ENCODE peak calls at places on chromosomes 11 and 22, in seven cellular contexts. One of them, this sample, is unnamed. For H3K27me3, the result is how much of the 10 kb centered on the place peaks cover.

GRCh38 chr22:46574438-46574992 is 37.1 kb upstream of the CELSR1 start:
- DNase-seq in transverse colon: peak
- DNase-seq in CD4-positive, alpha-beta memory T cell: no peak
- DNase-seq in stomach: no peak
- DNase-seq in CD8-positive, alpha-beta memory T cell: no peak
- DNase-seq in mammary epithelial cell: no peak
- DNase-seq in esophagus muscularis mucosa: no peak
- DNase-seq in this sample: no peak

GRCh38 chr22:37589607-37590006 is 9.7 kb upstream of the LGALS2 start:
- DNase-seq in transverse colon: no peak
- DNase-seq in CD4-positive, alpha-beta memory T cell: no peak
- DNase-seq in stomach: no peak
- DNase-seq in CD8-positive, alpha-beta memory T cell: no peak
- DNase-seq in mammary epithelial cell: no peak
- DNase-seq in esophagus muscularis mucosa: no peak
- DNase-seq in this sample: no peak

GRCh38 chr11:59511675-59512074 is 336 bp downstream of the OR4D9 start:
- DNase-seq in transverse colon: no peak
- DNase-seq in CD4-positive, alpha-beta memory T cell: no peak
- DNase-seq in stomach: no peak
- DNase-seq in CD8-positive, alpha-beta memory T cell: no peak
- DNase-seq in mammary epithelial cell: no peak
- DNase-seq in esophagus muscularis mucosa: no peak
- DNase-seq in this sample: no peak

GRCh38 chr11:59667812-59668187 is 1.0 kb downstream of the PATL1 start:
- DNase-seq in transverse colon: no peak
- DNase-seq in CD4-positive, alpha-beta memory T cell: no peak
- DNase-seq in stomach: no peak
- DNase-seq in CD8-positive, alpha-beta memory T cell: no peak
- DNase-seq in mammary epithelial cell: no peak
- DNase-seq in esophagus muscularis mucosa: no peak
- DNase-seq in this sample: peak

GRCh38 chr11:11602011-11602410 is 19.8 kb downstream of the GALNT18 start:
- DNase-seq in transverse colon: no peak
- DNase-seq in CD4-positive, alpha-beta memory T cell: no peak
- DNase-seq in stomach: no peak
- DNase-seq in CD8-positive, alpha-beta memory T cell: no peak
- DNase-seq in mammary epithelial cell: no peak
- DNase-seq in esophagus muscularis mucosa: peak
- DNase-seq in this sample: no peak

GRCh38 chr11:41456288-41456687 is 3.2 kb downstream of the LRRC4C start:
- DNase-seq in transverse colon: no peak
- DNase-seq in CD4-positive, alpha-beta memory T cell: no peak
- DNase-seq in stomach: no peak
- DNase-seq in CD8-positive, alpha-beta memory T cell: no peak
- DNase-seq in mammary epithelial cell: no peak
- DNase-seq in esophagus muscularis mucosa: no peak
- DNase-seq in this sample: no peak

GRCh38 chr22:49715450-49715849 is 112.2 kb downstream of the BRD1 start:
- DNase-seq in transverse colon: no peak
- DNase-seq in CD4-positive, alpha-beta memory T cell: no peak
- DNase-seq in stomach: no peak
- DNase-seq in CD8-positive, alpha-beta memory T cell: no peak
- DNase-seq in mammary epithelial cell: no peak
- DNase-seq in esophagus muscularis mucosa: no peak
- DNase-seq in this sample: no peak

GRCh38 chr11:22875869-22876473 is 15.7 kb upstream of the CCDC179 start:
- DNase-seq in transverse colon: peak
- DNase-seq in CD4-positive, alpha-beta memory T cell: peak
- DNase-seq in stomach: peak
- DNase-seq in CD8-positive, alpha-beta memory T cell: peak
- DNase-seq in mammary epithelial cell: peak
- DNase-seq in esophagus muscularis mucosa: no peak
- DNase-seq in this sample: peak

GRCh38 chr11:60121259-60121658 is 32.8 kb downstream of the MS4A2 start:
- DNase-seq in transverse colon: peak
- DNase-seq in CD4-positive, alpha-beta memory T cell: no peak
- DNase-seq in stomach: no peak
- DNase-seq in CD8-positive, alpha-beta memory T cell: no peak
- DNase-seq in mammary epithelial cell: no peak
- DNase-seq in esophagus muscularis mucosa: no peak
- DNase-seq in this sample: peak

GRCh38 chr11:2576116-2576515 is 123.7 kb downstream of the KCNQ1OT1 start:
- DNase-seq in transverse colon: peak
- DNase-seq in CD4-positive, alpha-beta memory T cell: peak
- DNase-seq in stomach: no peak
- DNase-seq in CD8-positive, alpha-beta memory T cell: no peak
- DNase-seq in mammary epithelial cell: no peak
- DNase-seq in esophagus muscularis mucosa: no peak
- DNase-seq in this sample: no peak

GRCh38 chr11:112058103-112058502 is 15.7 kb downstream of the PIH1D2 start:
- DNase-seq in transverse colon: no peak
- DNase-seq in CD4-positive, alpha-beta memory T cell: no peak
- DNase-seq in stomach: no peak
- DNase-seq in CD8-positive, alpha-beta memory T cell: no peak
- DNase-seq in mammary epithelial cell: no peak
- DNase-seq in esophagus muscularis mucosa: no peak
- DNase-seq in this sample: no peak

GRCh38 chr11:115191761-115192160 is 312.5 kb downstream of the CADM1 start:
- DNase-seq in transverse colon: no peak
- DNase-seq in CD4-positive, alpha-beta memory T cell: no peak
- DNase-seq in stomach: no peak
- DNase-seq in CD8-positive, alpha-beta memory T cell: no peak
- DNase-seq in mammary epithelial cell: no peak
- DNase-seq in esophagus muscularis mucosa: no peak
- DNase-seq in this sample: no peak

GRCh38 chr11:15341587-15341986 is 226.9 kb downstream of the INSC start:
- DNase-seq in transverse colon: no peak
- DNase-seq in CD4-positive, alpha-beta memory T cell: no peak
- DNase-seq in stomach: no peak
- DNase-seq in CD8-positive, alpha-beta memory T cell: no peak
- DNase-seq in mammary epithelial cell: no peak
- DNase-seq in esophagus muscularis mucosa: no peak
- DNase-seq in this sample: no peak

GRCh38 chr22:38861170-38861874 is 10.7 kb downstream of the CBX6 start:
- DNase-seq in transverse colon: no peak
- DNase-seq in CD4-positive, alpha-beta memory T cell: no peak
- DNase-seq in stomach: no peak
- DNase-seq in CD8-positive, alpha-beta memory T cell: no peak
- DNase-seq in mammary epithelial cell: no peak
- DNase-seq in esophagus muscularis mucosa: no peak
- DNase-seq in this sample: no peak

GRCh38 chr11:117387992-117388765 is 60.5 kb downstream of the CEP164 start:
- DNase-seq in transverse colon: no peak
- DNase-seq in CD4-positive, alpha-beta memory T cell: no peak
- DNase-seq in stomach: no peak
- DNase-seq in CD8-positive, alpha-beta memory T cell: no peak
- DNase-seq in mammary epithelial cell: no peak
- DNase-seq in esophagus muscularis mucosa: no peak
- DNase-seq in this sample: no peak

GRCh38 chr11:9313648-9314290 is 624 bp downstream of the TMEM41B start:
- DNase-seq in transverse colon: peak
- DNase-seq in CD4-positive, alpha-beta memory T cell: peak
- DNase-seq in stomach: peak
- DNase-seq in CD8-positive, alpha-beta memory T cell: no peak
- DNase-seq in mammary epithelial cell: peak
- DNase-seq in esophagus muscularis mucosa: no peak
- DNase-seq in this sample: peak

GRCh38 chr22:18060646-18061620 is 16.9 kb upstream of the PEX26 start:
- DNase-seq in transverse colon: peak
- DNase-seq in CD4-positive, alpha-beta memory T cell: no peak
- DNase-seq in stomach: no peak
- DNase-seq in CD8-positive, alpha-beta memory T cell: no peak
- DNase-seq in mammary epithelial cell: peak
- DNase-seq in esophagus muscularis mucosa: no peak
- DNase-seq in this sample: peak
- H3K27ac ChIP-seq in transverse colon: peak
- H3K27ac ChIP-seq in CD4-positive, alpha-beta memory T cell: no peak
- H3K27ac ChIP-seq in stomach: peak
- H3K27ac ChIP-seq in CD8-positive, alpha-beta memory T cell: no peak
- H3K27ac ChIP-seq in mammary epithelial cell: peak
- H3K27ac ChIP-seq in esophagus muscularis mucosa: peak
- H3K27ac ChIP-seq in this sample: peak

DNA sequence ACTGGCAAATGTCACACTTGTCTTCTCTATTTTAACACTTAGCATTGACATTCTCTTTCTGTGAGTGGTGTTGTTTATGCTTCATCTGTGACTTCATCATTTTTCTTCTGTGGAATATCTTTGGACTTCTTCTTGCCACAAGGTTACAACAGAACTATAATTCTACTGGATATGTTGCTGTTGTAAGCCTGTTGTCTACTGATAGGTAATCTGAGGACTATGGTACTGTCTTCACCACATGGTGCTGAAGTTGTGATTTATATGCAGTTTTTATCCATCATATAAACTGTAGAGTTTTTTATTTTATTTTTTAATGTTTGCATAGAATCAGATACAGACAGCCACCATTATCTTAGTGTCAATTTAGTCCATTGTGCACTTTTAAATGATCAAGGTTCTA is 622.2 kb upstream of the CNTN5 start:
- DNase-seq in transverse colon: no peak
- DNase-seq in CD4-positive, alpha-beta memory T cell: no peak
- DNase-seq in stomach: no peak
- DNase-seq in CD8-positive, alpha-beta memory T cell: no peak
- DNase-seq in mammary epithelial cell: no peak
- DNase-seq in esophagus muscularis mucosa: no peak
- DNase-seq in this sample: no peak
- H3K4me3 ChIP-seq in transverse colon: no peak
- H3K4me3 ChIP-seq in CD4-positive, alpha-beta memory T cell: no peak
- H3K4me3 ChIP-seq in stomach: no peak
- H3K4me3 ChIP-seq in CD8-positive, alpha-beta memory T cell: no peak
- H3K4me3 ChIP-seq in mammary epithelial cell: no peak
- H3K4me3 ChIP-seq in esophagus muscularis mucosa: no peak
- H3K4me3 ChIP-seq in this sample: no peak

DNA sequence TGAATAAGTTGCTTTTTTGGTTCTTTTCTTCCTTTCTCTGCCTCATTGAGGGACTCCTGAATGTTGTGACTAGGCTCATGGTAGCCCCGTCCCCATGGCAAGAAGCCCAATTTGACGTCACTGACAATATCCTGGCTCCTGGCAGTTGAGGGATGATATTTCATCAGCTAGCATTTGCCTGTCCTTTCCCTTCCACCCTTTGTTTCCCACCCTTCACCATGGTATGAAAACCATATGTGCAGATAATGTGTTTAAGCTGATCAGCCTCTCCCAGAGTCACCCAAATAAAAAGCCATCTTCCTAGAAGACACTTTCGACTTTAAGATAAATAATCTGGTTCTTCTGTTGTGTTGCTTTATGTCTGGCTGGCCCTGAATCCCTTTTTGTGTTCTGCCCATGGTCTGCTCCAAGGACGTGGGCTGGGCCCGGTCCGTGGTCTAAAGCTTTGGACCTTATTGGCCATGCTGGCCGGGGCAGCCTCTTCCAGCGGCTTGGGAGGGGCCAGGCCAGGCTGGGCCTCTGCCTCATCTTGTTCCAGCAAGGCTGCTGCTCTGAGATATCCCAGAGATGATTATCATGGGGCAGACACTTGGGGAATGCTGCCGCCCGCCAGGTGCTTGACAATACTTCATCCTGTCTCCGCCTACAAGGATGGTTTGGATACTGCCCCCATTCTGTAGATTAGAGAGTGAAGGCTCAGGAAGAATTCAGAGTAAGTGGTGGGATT is 5.1 kb downstream of the TSPAN18 start:
- DNase-seq in transverse colon: no peak
- DNase-seq in CD4-positive, alpha-beta memory T cell: no peak
- DNase-seq in stomach: no peak
- DNase-seq in CD8-positive, alpha-beta memory T cell: no peak
- DNase-seq in mammary epithelial cell: no peak
- DNase-seq in esophagus muscularis mucosa: no peak
- DNase-seq in this sample: no peak
- H3K27me3 ChIP-seq in transverse colon: under half
- H3K27me3 ChIP-seq in CD4-positive, alpha-beta memory T cell: under half
- H3K27me3 ChIP-seq in stomach: under half
- H3K27me3 ChIP-seq in CD8-positive, alpha-beta memory T cell: under half
- H3K27me3 ChIP-seq in mammary epithelial cell: under half
- H3K27me3 ChIP-seq in esophagus muscularis mucosa: under half
- H3K27me3 ChIP-seq in this sample: under half

DNA sequence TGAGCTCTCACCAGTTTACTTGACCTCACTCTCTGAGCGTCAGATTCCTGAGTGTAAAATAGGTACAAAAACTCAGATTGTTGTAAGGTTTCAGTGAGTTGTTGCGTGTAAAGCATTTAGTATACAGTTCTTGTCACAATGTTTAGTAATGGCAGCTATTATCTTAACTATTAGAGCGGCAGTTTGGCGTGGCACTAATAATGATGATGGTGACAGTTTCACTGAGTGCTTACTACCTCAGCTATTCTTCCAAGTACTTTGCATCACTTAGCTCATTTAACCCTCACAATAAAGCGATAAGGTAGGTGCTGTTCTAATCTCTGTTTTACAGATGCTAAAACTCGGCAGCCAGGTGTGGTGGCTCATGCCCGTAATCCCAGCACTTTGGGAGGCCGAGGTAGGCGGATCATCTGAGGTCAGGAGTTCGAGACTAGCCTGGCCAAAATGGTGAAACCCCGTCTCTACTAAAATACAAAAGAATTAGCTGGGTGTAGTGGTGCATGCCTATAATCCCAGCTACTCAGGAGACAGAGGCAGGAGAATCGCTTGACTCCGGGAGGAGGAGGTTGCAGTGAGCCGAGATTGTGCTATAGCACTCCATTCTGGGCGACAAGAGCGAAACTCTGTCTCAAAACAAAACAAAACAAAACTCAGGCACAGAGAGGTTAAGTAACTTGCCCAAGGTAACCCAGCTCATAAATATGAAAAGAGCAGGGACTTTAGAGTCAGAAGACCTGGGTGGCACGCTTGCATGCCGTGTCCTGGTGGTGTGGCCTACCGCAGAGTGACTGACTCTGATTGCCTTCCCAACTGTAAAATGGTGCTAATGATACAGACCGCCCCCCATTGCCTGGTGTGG is 76.2 kb downstream of the PTPRJ start:
- DNase-seq in transverse colon: no peak
- DNase-seq in CD4-positive, alpha-beta memory T cell: no peak
- DNase-seq in stomach: no peak
- DNase-seq in CD8-positive, alpha-beta memory T cell: no peak
- DNase-seq in mammary epithelial cell: no peak
- DNase-seq in esophagus muscularis mucosa: no peak
- DNase-seq in this sample: no peak
- H3K27ac ChIP-seq in transverse colon: peak
- H3K27ac ChIP-seq in CD4-positive, alpha-beta memory T cell: peak
- H3K27ac ChIP-seq in stomach: peak
- H3K27ac ChIP-seq in CD8-positive, alpha-beta memory T cell: peak
- H3K27ac ChIP-seq in mammary epithelial cell: no peak
- H3K27ac ChIP-seq in esophagus muscularis mucosa: no peak
- H3K27ac ChIP-seq in this sample: no peak